ENCODE peak calls at places on chromosomes 7 and 10, in four cellular contexts. Z, K, E and R are unnamed samples.

GRCh38 chr7:16695621-16696237 is 49.7 kb downstream of the BZW2 start:
- DNase-seq in Z (no peak), K (peak), E (no peak), R (no peak)

GRCh38 chr7:126840869-126841268 is 411.9 kb downstream of the GRM8 start:
- DNase-seq in Z (no peak), K (no peak), E (no peak), R (no peak)

GRCh38 chr7:158595068-158595467 is 7.4 kb upstream of the PTPRN2 start:
- DNase-seq in Z (no peak), K (no peak), E (no peak), R (no peak)

GRCh38 chr7:73633323-73633722 is 9.0 kb upstream of the MLXIPL start:
- DNase-seq in Z (no peak), K (no peak), E (no peak), R (no peak)

GRCh38 chr7:112400141-112400540 is 50.1 kb upstream of the IFRD1 start:
- DNase-seq in Z (no peak), K (no peak), E (no peak), R (no peak)

GRCh38 chr10:106387063-106387462 is 777.4 kb downstream of the SORCS1 start:
- DNase-seq in Z (no peak), K (no peak), E (no peak), R (no peak)

GRCh38 chr7:17558558-17559332 is 260.3 kb downstream of the AHR start:
- DNase-seq in Z (no peak), K (peak), E (no peak), R (no peak)

GRCh38 chr10:60820093-60820769 is 42.0 kb downstream of the CDK1 start:
- DNase-seq in Z (no peak), K (no peak), E (peak), R (no peak)

GRCh38 chr7:79982151-79982770 is 152.4 kb upstream of the GNAI1 start:
- DNase-seq in Z (no peak), K (no peak), E (no peak), R (no peak)

GRCh38 chr10:31320179-31320597 is 1.2 kb downstream of the ZEB1 start:
- DNase-seq in Z (peak), K (no peak), E (no peak), R (peak)

GRCh38 chr10:56881218-56881617 is 520.2 kb upstream of the ZWINT start:
- DNase-seq in Z (no peak), K (no peak), E (no peak), R (no peak)

GRCh38 chr7:2736411-2736914 is 48.5 kb downstream of the AMZ1 start:
- DNase-seq in Z (no peak), K (no peak), E (no peak), R (no peak)

GRCh38 chr7:128094111-128094570 is 62.9 kb upstream of the LRRC4 start:
- DNase-seq in Z (no peak), K (no peak), E (no peak), R (no peak)

GRCh38 chr10:42638053-42638820 is at the start of gene ZNF33B:
- DNase-seq in Z (peak), K (peak), E (peak), R (peak)

GRCh38 chr10:1509003-1509402 is 228.3 kb downstream of the ADARB2 start:
- DNase-seq in Z (no peak), K (no peak), E (no peak), R (no peak)

GRCh38 chr10:107767185-107767584 is 602.7 kb upstream of the SORCS1 start:
- DNase-seq in Z (no peak), K (no peak), E (no peak), R (no peak)

GRCh38 chr7:115941703-115942268 is 88.8 kb downstream of the TFEC start:
- DNase-seq in Z (no peak), K (no peak), E (no peak), R (no peak)

GRCh38 chr7:43385309-43385680 is 197.6 kb upstream of the STK17A start:
- DNase-seq in Z (no peak), K (no peak), E (no peak), R (no peak)

GRCh38 chr7:112272921-112273561 is 66.5 kb downstream of the ZNF277 start:
- DNase-seq in Z (no peak), K (no peak), E (no peak), R (no peak)

GRCh38 chr10:95474228-95475002 is 86.8 kb downstream of the SORBS1 start:
- DNase-seq in Z (no peak), K (peak), E (no peak), R (no peak)

GRCh38 chr7:95950698-95951097 is 178.3 kb downstream of the DYNC1I1 start:
- DNase-seq in Z (no peak), K (no peak), E (no peak), R (no peak)

GRCh38 chr7:84237533-84238173 is 43.1 kb upstream of the SEMA3A start:
- DNase-seq in Z (no peak), K (no peak), E (peak), R (no peak)

GRCh38 chr7:6637544-6638229 is 569 bp downstream of the ZNF316 start:
- DNase-seq in Z (peak), K (peak), E (no peak), R (peak)

GRCh38 chr7:53428045-53428444 is 392.6 kb downstream of the POM121L12 start:
- DNase-seq in Z (no peak), K (no peak), E (no peak), R (no peak)

GRCh38 chr10:45000138-45000763 is 472 bp upstream of the ZNF22 start:
- DNase-seq in Z (no peak), K (peak), E (peak), R (no peak)

GRCh38 chr7:52854681-52855080 is 180.8 kb upstream of the POM121L12 start:
- DNase-seq in Z (no peak), K (no peak), E (no peak), R (no peak)